ENCODE peak calls at places on chromosomes 3 and 15, in four cellular contexts. B is coronary artery, F is right cardiac atrium, P is A549. T is an unnamed sample.
A peak's percentile ranks its signal among the peaks of the same experiment; 100 is the strongest.

GRCh38 chr15:29098652-29099051 is 171.0 kb downstream of the NSMCE3 start:
- DNase-seq in B (no peak), F (no peak), P (no peak), T (no peak)

GRCh38 chr3:184142199-184142598 is 7.0 kb downstream of the EIF2B5 start:
- DNase-seq in B (no peak), F (no peak), P (no peak), T (no peak)

GRCh38 chr3:152638707-152639450 is 196.1 kb upstream of the P2RY1 start:
- DNase-seq in B (no peak), F (peak; percentile 59), P (no peak), T (peak; percentile 78)

GRCh38 chr3:170419301-170420087 is 826 bp downstream of the CLDN11 start:
- DNase-seq in B (no peak), F (peak; percentile 82), P (no peak), T (no peak)

GRCh38 chr3:7800006-7800780 is 701.4 kb upstream of the LMCD1 start:
- DNase-seq in B (no peak), F (no peak), P (no peak), T (no peak)

GRCh38 chr3:123660900-123661299 is 76.0 kb upstream of the HACD2 start:
- DNase-seq in B (peak; percentile 98), F (peak; percentile 98), P (no peak), T (no peak)

GRCh38 chr15:44593042-44593736 is 56.2 kb downstream of the EIF3J start:
- DNase-seq in B (no peak), F (no peak), P (no peak), T (peak; percentile 39)

GRCh38 chr3:71684752-71685151 is 40.5 kb downstream of the EIF4E3 start:
- DNase-seq in B (no peak), F (peak; percentile 42), P (no peak), T (no peak)

GRCh38 chr15:48842501-48842900 is 31.6 kb upstream of the CEP152 start:
- DNase-seq in B (no peak), F (no peak), P (no peak), T (no peak)

GRCh38 chr3:134406331-134407246 is 32.3 kb upstream of the AMOTL2 start:
- DNase-seq in B (no peak), F (peak; percentile 77), P (no peak), T (no peak)

GRCh38 chr3:184761120-184761841 is 49.4 kb upstream of the MAGEF1 start:
- DNase-seq in B (no peak), F (peak; percentile 80), P (no peak), T (no peak)

GRCh38 chr3:115503386-115503785 is 119.9 kb upstream of the GAP43 start:
- DNase-seq in B (no peak), F (no peak), P (no peak), T (no peak)

GRCh38 chr3:114627760-114628159 is 333.9 kb downstream of the TIGIT start:
- DNase-seq in B (no peak), F (peak; percentile 72), P (no peak), T (no peak)

GRCh38 chr15:42138411-42138810 is 18.0 kb downstream of the PLA2G4F start:
- DNase-seq in B (no peak), F (no peak), P (no peak), T (no peak)

GRCh38 chr3:151228291-151229125 is 25.5 kb upstream of the GPR171 start:
- DNase-seq in B (no peak), F (no peak), P (no peak), T (no peak)

GRCh38 chr15:58393196-58393790 is 38.5 kb upstream of the LIPC start:
- DNase-seq in B (no peak), F (no peak), P (no peak), T (peak; percentile 61)

GRCh38 chr15:44489464-44489863 is 47.5 kb upstream of the EIF3J start:
- DNase-seq in B (no peak), F (no peak), P (no peak), T (no peak)

GRCh38 chr3:173733029-173733652 is 335.6 kb downstream of the NLGN1 start:
- DNase-seq in B (no peak), F (no peak), P (no peak), T (no peak)

GRCh38 chr3:45244356-45244755 is 18.3 kb upstream of the TMEM158 start:
- DNase-seq in B (no peak), F (no peak), P (no peak), T (no peak)

GRCh38 chr15:51731549-51732267 is 5.7 kb downstream of the LYSMD2 start:
- DNase-seq in B (no peak), F (no peak), P (no peak), T (no peak)

GRCh38 chr15:62291262-62291661 is 126.2 kb upstream of the C2CD4B start:
- DNase-seq in B (no peak), F (no peak), P (no peak), T (no peak)

GRCh38 chr3:181458857-181459256 is 252.9 kb upstream of the SOX2 start:
- DNase-seq in B (no peak), F (no peak), P (no peak), T (no peak)

GRCh38 chr3:184448321-184449160 is 68.7 kb downstream of the CHRD start:
- DNase-seq in B (no peak), F (no peak), P (peak; percentile 13), T (peak; percentile 90)

GRCh38 chr3:70546679-70547078 is 234.2 kb upstream of the MDFIC2 start:
- DNase-seq in B (no peak), F (no peak), P (no peak), T (no peak)

GRCh38 chr3:112980080-112980479 is 5.2 kb upstream of the CD200R1 start:
- DNase-seq in B (no peak), F (no peak), P (no peak), T (no peak)

GRCh38 chr15:80494311-80494710 is 90.1 kb downstream of the ARNT2 start:
- DNase-seq in B (no peak), F (no peak), P (peak; percentile 71), T (no peak)

GRCh38 chr15:97959738-97960363 is 652 bp upstream of the ARRDC4 start:
- DNase-seq in B (no peak), F (no peak), P (no peak), T (no peak)

GRCh38 chr3:148930785-148931184 is 60.6 kb upstream of the GYG1 start:
- DNase-seq in B (no peak), F (no peak), P (no peak), T (no peak)

GRCh38 chr3:61961882-61962281 is 400.5 kb downstream of the PTPRG start:
- DNase-seq in B (no peak), F (no peak), P (no peak), T (no peak)

GRCh38 chr3:5198986-5199731 is 11.7 kb downstream of the EDEM1 start:
- DNase-seq in B (no peak), F (no peak), P (no peak), T (no peak)

GRCh38 chr15:44882499-44882968 is 74.0 kb upstream of the TERB2 start:
- DNase-seq in B (no peak), F (no peak), P (no peak), T (peak; percentile 24)

GRCh38 chr3:141963301-141963700 is 86.9 kb downstream of the ATP1B3 start:
- DNase-seq in B (no peak), F (no peak), P (no peak), T (no peak)

GRCh38 chr15:63331456-63331855 is 50.2 kb downstream of the CA12 start:
- DNase-seq in B (no peak), F (no peak), P (no peak), T (peak; percentile 79)
- H3K27ac ChIP-seq in B (no peak overlapping the region), F (peak overlapping the region; percentile 0), P (peak overlapping the region; percentile 67), T (peak overlapping the region; percentile 59)

GRCh38 chr3:8868996-8869395 is 94.3 kb downstream of the RAD18 start:
- DNase-seq in B (no peak), F (no peak), P (no peak), T (no peak)
- H3K27ac ChIP-seq in B (no peak overlapping the region), F (no peak overlapping the region), P (peak overlapping the region; percentile 76), T (peak overlapping the region; percentile 98)

DNA sequence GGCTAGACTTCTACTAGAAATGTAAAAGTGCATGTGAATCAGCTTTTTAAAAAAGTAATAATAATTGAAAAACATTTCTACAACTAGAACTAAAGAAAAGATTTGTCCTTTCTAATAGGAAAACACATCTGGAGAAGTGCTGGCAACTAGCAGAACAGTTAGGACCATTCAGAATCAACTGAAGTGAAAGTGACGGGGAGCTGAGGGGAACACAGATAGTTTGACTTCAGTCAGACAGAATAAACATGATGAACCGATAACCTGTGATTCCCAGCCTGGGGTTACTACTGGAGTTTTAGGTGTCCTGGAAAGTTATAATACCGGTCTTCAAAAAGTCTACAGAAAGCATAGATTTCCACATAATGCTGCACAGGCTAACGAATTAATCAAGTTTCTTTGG is 28.1 kb downstream of the OPA1 start:
- DNase-seq in B (no peak), F (no peak), P (no peak), T (no peak)
- H3K27ac ChIP-seq in B (no peak overlapping the region), F (no peak overlapping the region), P (no peak overlapping the region), T (no peak overlapping the region)

GRCh38 chr3:109362823-109363222 is 25.5 kb upstream of the DPPA4 start:
- DNase-seq in B (no peak), F (no peak), P (no peak), T (no peak)
- H3K27ac ChIP-seq in B (no peak overlapping the region), F (no peak overlapping the region), P (peak overlapping the region; percentile 67), T (no peak overlapping the region)

DNA sequence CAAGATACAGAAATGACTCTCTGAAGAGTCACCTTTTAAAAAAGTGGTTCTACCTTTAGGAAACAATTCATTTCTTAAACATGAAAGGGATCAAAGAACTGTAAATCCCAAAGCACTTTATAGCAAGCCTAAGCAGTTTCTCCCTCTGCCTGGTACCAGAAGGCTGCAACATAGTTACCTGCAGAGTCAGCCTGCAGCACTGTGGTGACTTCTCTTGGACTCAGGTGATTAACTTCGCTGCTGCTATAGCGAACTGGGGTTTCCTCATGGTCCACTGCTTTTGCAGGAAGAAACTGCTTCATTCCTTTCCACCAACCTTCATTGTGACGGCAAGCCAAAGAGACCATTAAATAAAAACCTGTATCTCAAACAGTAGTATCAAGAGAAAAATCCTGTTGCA is 37.3 kb downstream of the ST3GAL6 start:
- DNase-seq in B (no peak), F (no peak), P (no peak), T (no peak)
- H3K27ac ChIP-seq in B (no peak overlapping the region), F (no peak overlapping the region), P (no peak overlapping the region), T (peak overlapping the region; percentile 70)

T was measured in epithelial cell of prostate.